ENCODE peak calls at places on chromosomes 11 and 22, in eight cellular contexts. R, K, T, N, Q, S, J and G are unnamed samples.

GRCh38 chr22:50311606-50312351 is 4.3 kb upstream of the PLXNB2 start:
- DNase-seq in R (no peak), K (no peak), T (no peak), N (no peak), Q (no peak), S (no peak), J (no peak), G (no peak)

GRCh38 chr11:2091786-2092463 is 47.3 kb downstream of the IGF2 start:
- DNase-seq in R (no peak), K (no peak), T (no peak), N (no peak), Q (no peak), S (no peak), J (no peak), G (no peak)

GRCh38 chr22:25025586-25025985 is 73.1 kb downstream of the KIAA1671 start:
- DNase-seq in R (no peak), K (no peak), T (no peak), N (no peak), Q (no peak), S (no peak), J (no peak), G (no peak)

GRCh38 chr22:28442264-28442950 is 237.2 kb downstream of the TTC28 start:
- DNase-seq in R (peak), K (peak), T (peak), N (peak), Q (peak), S (peak), J (peak), G (peak)

GRCh38 chr11:124928942-124929663 is 6.7 kb downstream of the HEPACAM start:
- DNase-seq in R (no peak), K (peak), T (no peak), N (no peak), Q (no peak), S (no peak), J (no peak), G (no peak)

GRCh38 chr22:36528795-36529718 is at the start of gene EIF3D:
- DNase-seq in R (peak), K (peak), T (peak), N (peak), Q (peak), S (peak), J (peak), G (peak)

GRCh38 chr11:87743002-87743401 is 432.2 kb downstream of the RAB38 start:
- DNase-seq in R (no peak), K (no peak), T (no peak), N (no peak), Q (no peak), S (no peak), J (no peak), G (no peak)

GRCh38 chr11:45652781-45653180 is 12.6 kb downstream of the CHST1 start:
- DNase-seq in R (no peak), K (no peak), T (peak), N (no peak), Q (no peak), S (no peak), J (no peak), G (no peak)

GRCh38 chr11:69213315-69213714 is 57.6 kb downstream of the SMIM38 start:
- DNase-seq in R (no peak), K (no peak), T (no peak), N (no peak), Q (no peak), S (no peak), J (no peak), G (no peak)

GRCh38 chr22:20199906-20200305 is 49.1 kb upstream of the CCDC188 start:
- DNase-seq in R (no peak), K (no peak), T (no peak), N (no peak), Q (no peak), S (no peak), J (no peak), G (no peak)

GRCh38 chr22:47114813-47115517 is 352.5 kb downstream of the TBC1D22A start:
- DNase-seq in R (no peak), K (no peak), T (no peak), N (peak), Q (no peak), S (no peak), J (no peak), G (no peak)

GRCh38 chr11:13667245-13667644 is 1.2 kb upstream of the FAR1 start:
- DNase-seq in R (no peak), K (no peak), T (no peak), N (no peak), Q (no peak), S (no peak), J (no peak), G (no peak)

GRCh38 chr22:50201191-50202129 is 649 bp downstream of the SELENOO start:
- DNase-seq in R (no peak), K (peak), T (no peak), N (peak), Q (no peak), S (peak), J (no peak), G (no peak)

GRCh38 chr11:16081756-16082531 is 274.4 kb downstream of the SOX6 start:
- DNase-seq in R (no peak), K (no peak), T (no peak), N (no peak), Q (no peak), S (no peak), J (no peak), G (no peak)

GRCh38 chr11:128767518-128767917 is 73.6 kb downstream of the FLI1 start:
- DNase-seq in R (no peak), K (no peak), T (no peak), N (no peak), Q (peak), S (no peak), J (no peak), G (no peak)

GRCh38 chr22:20979243-20979809 is 2.8 kb upstream of the LZTR1 start:
- DNase-seq in R (peak), K (peak), T (peak), N (peak), Q (peak), S (peak), J (no peak), G (no peak)

GRCh38 chr11:2202071-2202899 is 30.7 kb upstream of the TH start:
- DNase-seq in R (peak), K (peak), T (no peak), N (peak), Q (no peak), S (no peak), J (no peak), G (peak)

GRCh38 chr11:17014321-17014773 is at the start of gene PLEKHA7:
- DNase-seq in R (peak), K (no peak), T (no peak), N (peak), Q (no peak), S (no peak), J (no peak), G (peak)

GRCh38 chr22:37957232-37957631 is 3.7 kb downstream of the POLR2F start:
- DNase-seq in R (no peak), K (no peak), T (no peak), N (no peak), Q (no peak), S (no peak), J (no peak), G (no peak)

GRCh38 chr22:19877626-19878339 is 23.1 kb upstream of the GNB1L start:
- DNase-seq in R (no peak), K (no peak), T (peak), N (no peak), Q (peak), S (no peak), J (peak), G (no peak)

GRCh38 chr11:46808804-46809431 is 37.2 kb downstream of the CKAP5 start:
- DNase-seq in R (no peak), K (no peak), T (peak), N (no peak), Q (peak), S (peak), J (no peak), G (peak)

GRCh38 chr11:100719809-100720221 is 32.7 kb downstream of the ARHGAP42 start:
- DNase-seq in R (peak), K (peak), T (peak), N (no peak), Q (peak), S (peak), J (peak), G (peak)

GRCh38 chr11:70498976-70499801 is 100.9 kb downstream of the CTTN start:
- DNase-seq in R (no peak), K (no peak), T (no peak), N (peak), Q (no peak), S (no peak), J (no peak), G (no peak)

GRCh38 chr11:71309181-71309580 is 56.8 kb upstream of the SHANK2 start:
- DNase-seq in R (no peak), K (no peak), T (no peak), N (peak), Q (no peak), S (no peak), J (no peak), G (no peak)

DNA sequence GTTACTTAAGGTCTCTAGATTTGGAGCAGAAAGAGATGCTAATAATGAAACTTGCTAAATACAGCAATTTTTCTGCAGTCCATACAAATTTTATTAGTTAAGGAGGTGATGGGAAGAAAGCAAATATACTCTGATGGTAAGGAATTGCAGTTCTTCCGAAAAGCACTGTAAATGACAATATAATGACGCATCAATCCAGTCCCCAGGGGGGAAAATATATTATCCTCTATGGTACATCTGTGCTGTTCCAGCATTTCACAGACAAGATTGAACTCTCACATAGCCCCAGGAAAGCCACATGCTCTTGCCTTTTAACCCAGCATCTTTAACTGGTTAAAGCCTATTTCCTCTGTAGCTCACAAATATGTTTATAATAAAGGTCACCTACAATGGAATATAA is 416.6 kb upstream of the CCDC90B start:
- DNase-seq in R (no peak), K (no peak), T (no peak), N (no peak), Q (no peak), S (no peak), J (no peak), G (no peak)
- H3K27ac ChIP-seq in R (no peak), K (no peak), T (no peak), N (no peak), Q (no peak), S (no peak), J (no peak), G (no peak)

GRCh38 chr22:42800731-42801536 is 56.1 kb downstream of the ARFGAP3 start:
- DNase-seq in R (no peak), K (no peak), T (no peak), N (no peak), Q (no peak), S (no peak), J (no peak), G (no peak)
- TF ChIP-seq CTCF in R (no peak), K (no peak), T (no peak), N (no peak), Q (no peak), S (no peak), J (no peak), G (no peak)

GRCh38 chr22:42855726-42856125 is 1.3 kb downstream of the ARFGAP3 start:
- DNase-seq in R (no peak), K (no peak), T (no peak), N (no peak), Q (no peak), S (no peak), J (no peak), G (no peak)
- H3K27ac ChIP-seq in R (peak), K (peak), T (peak), N (no peak), Q (peak), S (no peak), J (peak), G (peak)

GRCh38 chr11:60870733-60871377 is 3.5 kb downstream of the ZP1 start:
- DNase-seq in R (no peak), K (no peak), T (no peak), N (peak), Q (no peak), S (no peak), J (no peak), G (no peak)
- TF ChIP-seq CTCF in R (no peak), K (no peak), T (no peak), N (no peak), Q (no peak), S (no peak), J (no peak), G (no peak)

DNA sequence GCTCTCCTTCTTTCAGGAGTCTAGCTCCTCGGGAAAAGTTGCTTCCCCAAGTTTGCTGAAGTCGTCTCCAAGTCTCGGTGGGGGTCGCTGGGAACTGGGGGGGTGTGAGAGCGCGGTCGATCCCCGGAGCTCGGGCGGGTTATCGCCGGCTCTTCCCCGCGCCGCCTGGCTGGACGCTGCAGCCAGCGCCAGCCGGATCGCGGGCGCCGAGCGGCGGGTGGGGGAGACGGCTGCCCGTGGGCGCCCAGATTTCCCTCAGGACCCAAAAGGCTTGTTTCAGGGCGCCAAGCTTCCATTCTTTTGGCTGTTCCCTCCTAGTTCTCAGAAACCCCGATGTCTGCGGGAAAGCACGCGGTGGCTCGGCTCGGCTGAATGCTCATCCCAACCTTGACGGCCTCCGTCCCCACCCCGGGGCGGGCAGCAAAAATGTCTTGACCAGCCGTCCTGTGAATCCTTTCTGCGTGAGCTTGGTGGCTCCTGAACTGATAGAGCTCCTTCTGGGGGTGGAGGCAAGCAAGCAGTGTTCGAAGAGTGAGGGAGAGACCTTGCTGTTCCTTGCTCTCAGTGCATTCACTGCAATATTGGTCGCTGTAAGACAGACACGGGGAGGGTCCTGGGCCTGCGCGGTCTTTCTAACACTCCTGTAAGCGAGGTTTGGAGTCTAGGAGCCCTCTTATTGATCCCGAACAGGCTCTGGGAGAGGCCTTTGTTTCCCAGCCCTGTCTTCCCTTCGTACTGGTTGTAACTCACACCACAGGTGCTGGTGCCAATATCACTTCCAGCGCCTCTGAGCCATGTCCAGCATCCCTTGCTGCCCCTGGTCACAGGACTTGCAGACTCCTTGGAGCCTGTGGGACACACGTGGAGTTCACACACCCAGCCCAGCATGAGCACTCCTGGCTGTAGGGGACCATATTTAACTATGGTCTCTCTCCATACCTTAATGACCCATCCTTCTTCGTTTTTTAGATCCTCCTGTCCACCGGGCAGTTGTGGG is 1.8 kb downstream of the ZBTB16 start:
- DNase-seq in R (peak), K (peak), T (peak), N (peak), Q (no peak), S (no peak), J (no peak), G (peak)
- H3K27ac ChIP-seq in R (peak), K (peak), T (no peak), N (peak), Q (no peak), S (no peak), J (peak), G (peak)

DNA sequence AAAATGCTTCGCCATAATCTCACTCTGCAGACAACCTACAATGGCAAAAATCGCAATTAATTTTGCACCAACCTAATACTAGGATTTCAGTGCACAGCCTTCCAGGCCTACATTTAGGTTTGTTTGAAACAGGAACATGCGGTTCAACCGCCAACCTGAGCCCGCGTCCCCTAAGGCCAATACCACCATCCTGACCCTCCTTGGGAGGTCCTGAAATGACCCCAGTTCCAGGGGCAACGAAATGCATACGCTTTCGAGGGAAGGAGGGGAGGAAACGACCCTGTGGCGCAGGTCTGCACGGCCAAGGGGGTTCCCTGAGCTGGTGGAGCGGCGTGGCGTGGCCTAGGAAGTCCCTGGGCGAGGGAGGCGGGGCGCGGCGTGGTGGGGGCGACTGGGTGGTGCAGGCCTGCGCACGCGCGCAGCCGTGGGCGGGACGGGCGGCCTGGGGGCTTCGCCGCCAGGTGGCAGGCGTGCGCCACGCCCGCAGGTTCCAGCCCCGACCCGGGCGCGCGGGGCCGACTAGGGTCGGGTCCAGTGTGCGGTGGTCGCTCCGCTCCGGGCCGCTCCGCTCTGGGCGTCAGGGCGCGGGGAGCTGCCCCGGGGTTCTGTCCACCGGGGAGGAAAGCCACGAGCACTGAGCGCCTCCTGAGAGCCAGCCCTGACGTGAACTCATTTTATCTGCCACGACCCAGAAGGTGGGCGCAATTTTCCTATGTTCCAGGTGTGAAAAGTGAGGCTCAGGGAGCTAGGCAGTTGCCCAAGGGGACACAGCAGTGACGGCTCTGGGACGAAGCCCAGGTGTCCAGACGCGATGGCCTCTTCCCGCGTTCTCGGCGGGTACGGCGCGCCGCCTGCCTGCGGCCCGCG is 94.2 kb downstream of the SWAP70 start:
- DNase-seq in R (peak), K (peak), T (peak), N (peak), Q (peak), S (peak), J (peak), G (peak)
- TF ChIP-seq CTCF in R (peak), K (peak), T (peak), N (peak), Q (peak), S (peak), J (peak), G (peak)